ENCODE peak calls at places on chromosomes 5 and 9, in four cellular contexts. One of them, this sample, is unnamed.
A peak's percentile ranks its signal among the peaks of the same experiment; 100 is the strongest.

GRCh38 chr5:7397005-7397546 is 1.1 kb downstream of the ADCY2 start:
- DNase-seq in GM20000: no peak
- DNase-seq in sciatic nerve: no peak
- DNase-seq in endodermal cell: peak; percentile 44
- DNase-seq in this sample: no peak

GRCh38 chr9:37061763-37062162 is 27.7 kb upstream of the PAX5 start:
- DNase-seq in GM20000: no peak
- DNase-seq in sciatic nerve: no peak
- DNase-seq in endodermal cell: no peak
- DNase-seq in this sample: peak; percentile 26

GRCh38 chr5:39076757-39077475 is 2.7 kb upstream of the RICTOR start:
- DNase-seq in GM20000: peak; percentile 56
- DNase-seq in sciatic nerve: no peak
- DNase-seq in endodermal cell: no peak
- DNase-seq in this sample: peak; percentile 71

GRCh38 chr5:180618830-180619562 is 27.7 kb upstream of the SCGB3A1 start:
- DNase-seq in GM20000: peak; percentile 84
- DNase-seq in sciatic nerve: no peak
- DNase-seq in endodermal cell: peak; percentile 91
- DNase-seq in this sample: peak; percentile 34

GRCh38 chr5:134892282-134892681 is 12.6 kb upstream of the PCBD2 start:
- DNase-seq in GM20000: no peak
- DNase-seq in sciatic nerve: no peak
- DNase-seq in endodermal cell: no peak
- DNase-seq in this sample: no peak

GRCh38 chr5:58871648-58872242 is 288.9 kb downstream of the RAB3C start:
- DNase-seq in GM20000: no peak
- DNase-seq in sciatic nerve: no peak
- DNase-seq in endodermal cell: peak; percentile 65
- DNase-seq in this sample: peak; percentile 39

GRCh38 chr5:75034137-75034739 is 18.1 kb downstream of the GCNT4 start:
- DNase-seq in GM20000: no peak
- DNase-seq in sciatic nerve: no peak
- DNase-seq in endodermal cell: no peak
- DNase-seq in this sample: no peak

GRCh38 chr5:127358782-127359181 is 68.2 kb downstream of the MEGF10 start:
- DNase-seq in GM20000: no peak
- DNase-seq in sciatic nerve: no peak
- DNase-seq in endodermal cell: no peak
- DNase-seq in this sample: peak; percentile 29

GRCh38 chr5:178304761-178305645 is 72.4 kb upstream of the PHYKPL start:
- DNase-seq in GM20000: no peak
- DNase-seq in sciatic nerve: peak; percentile 21
- DNase-seq in endodermal cell: peak; percentile 20
- DNase-seq in this sample: no peak

This sample was measured in EH.